ENCODE peak calls at places on chromosomes 3 and 15, in ten cellular contexts. F is HTR-8/SVneo, U is GM20000, Q is gastrocnemius medialis, N is AML-193, R is NB4, D is skeletal muscle cell, G is H7, M is hippocampal formation, Y is stomach. E is an unnamed sample.

GRCh38 chr3:197680955-197681521 is 55.7 kb downstream of the RUBCN start:
- DNase-seq in D (no peak), N (no peak), Q (no peak), Y (no peak), U (no peak), R (no peak), M (no peak), G (peak; percentile 79), F (no peak), E (no peak)

GRCh38 chr3:16697437-16698258 is 92.4 kb upstream of the DAZL start:
- DNase-seq in D (peak; percentile 69), U (no peak), G (no peak), R (peak; percentile 59), N (peak; percentile 61), Y (no peak), M (no peak), Q (no peak), F (no peak), E (no peak)

GRCh38 chr3:40780801-40781406 is 256.1 kb downstream of the ZNF621 start:
- DNase-seq in R (no peak), G (no peak), D (peak; percentile 45), M (no peak), U (no peak), Q (peak; percentile 35), Y (no peak), N (no peak), F (no peak), E (peak; percentile 67)

GRCh38 chr3:149739396-149739795 is 12.9 kb downstream of the COMMD2 start:
- DNase-seq in Q (no peak), U (no peak), D (no peak), M (no peak), N (no peak), F (no peak), R (no peak), Y (no peak), G (no peak), E (no peak)

GRCh38 chr3:16723994-16724393 is 118.8 kb upstream of the DAZL start:
- DNase-seq in R (no peak), F (no peak), M (no peak), G (peak; percentile 61), Q (no peak), Y (no peak), D (no peak), N (no peak), U (no peak), E (no peak)

GRCh38 chr3:53798144-53798543 is 48.1 kb downstream of the CHDH start:
- DNase-seq in D (no peak), Q (no peak), G (no peak), Y (no peak), N (no peak), U (no peak), M (no peak), R (no peak), F (no peak), E (no peak)

GRCh38 chr3:7764091-7764490 is 737.5 kb upstream of the LMCD1 start:
- DNase-seq in R (no peak), Y (no peak), D (no peak), F (no peak), N (no peak), U (no peak), Q (no peak), G (no peak), M (no peak), E (no peak)

GRCh38 chr3:49217688-49218470 is 46.5 kb downstream of the KLHDC8B start:
- DNase-seq in G (no peak), R (no peak), Q (peak; percentile 45), F (no peak), U (no peak), D (no peak), N (no peak), Y (no peak), M (no peak), E (peak; percentile 61)

GRCh38 chr15:65896231-65896630 is 26.9 kb downstream of the RAB11A start:
- DNase-seq in Y (no peak), M (no peak), N (no peak), Q (no peak), U (no peak), F (no peak), R (no peak), D (no peak), G (no peak), E (no peak)

GRCh38 chr15:53746101-53746500 is 13.4 kb downstream of the WDR72 start:
- DNase-seq in Q (no peak), G (no peak), F (no peak), M (no peak), D (no peak), N (no peak), U (no peak), R (no peak), Y (no peak), E (no peak)

GRCh38 chr3:29642393-29643033 is 361.6 kb downstream of the RBMS3 start:
- DNase-seq in D (peak; percentile 64), R (no peak), Y (no peak), M (no peak), N (no peak), Q (peak; percentile 67), U (no peak), G (no peak), F (no peak), E (no peak)

GRCh38 chr15:44081223-44082013 is 113.7 kb downstream of the FRMD5 start:
- DNase-seq in F (no peak), R (no peak), G (no peak), N (no peak), Q (no peak), D (peak; percentile 48), Y (no peak), U (no peak), M (no peak), E (no peak)

GRCh38 chr3:97705739-97706138 is 58.8 kb upstream of the ARL6 start:
- DNase-seq in G (no peak), F (no peak), Y (no peak), N (no peak), R (no peak), D (no peak), U (no peak), Q (no peak), M (no peak), E (no peak)

E was measured in Right ventricle myocardium superior.